ENCODE peak calls at places on chromosomes 2 and 18, in five cellular contexts. X is activated CD8-positive, alpha-beta T cell treated with anti-CD3 and anti-CD28 coated beads for 36 hours; P is stimulated activated CD8-positive, alpha-beta memory T cell treated with anti-CD3 and anti-CD28 coated beads, Interleukin-15, amount 100 ng/mL, for 24 hours; S is activated CD4-positive, alpha-beta T cell treated with anti-CD3 and anti-CD28 coated beads, Interleukin-2, amount 10 ng/mL, durations not matched to agents 7 days and 5 days; L is HEK293T. M is an unnamed sample.

GRCh38 chr2:54239427-54239826 is 16.6 kb downstream of the TSPYL6 start:
- DNase-seq in P (no peak), L (no peak), X (no peak), S (no peak), M (no peak)

GRCh38 chr18:48837676-48838075 is 113.1 kb downstream of the SMAD7 start:
- DNase-seq in P (no peak), L (no peak), X (no peak), S (no peak), M (no peak)

GRCh38 chr2:240142859-240143258 is 2.4 kb upstream of the OTOS start:
- DNase-seq in P (no peak), L (no peak), S (no peak), X (no peak), M (no peak)

GRCh38 chr18:77067315-77068061 is 65.1 kb downstream of the MBP start:
- DNase-seq in L (no peak), X (peak; percentile 86), S (peak; percentile 72), P (no peak), M (peak; percentile 83)

GRCh38 chr2:76953733-76954347 is 568.3 kb downstream of the LRRTM4 start:
- DNase-seq in S (peak; percentile 8), P (no peak), X (peak; percentile 5), L (peak; percentile 45), M (no peak)

GRCh38 chr2:125730921-125731320 is 925.0 kb upstream of the GYPC start:
- DNase-seq in L (no peak), X (no peak), S (no peak), P (no peak), M (no peak)

GRCh38 chr2:133780099-133780996 is 212.1 kb upstream of the NCKAP5 start:
- DNase-seq in L (peak; percentile 52), P (no peak), X (peak; percentile 52), S (peak; percentile 43), M (no peak)

GRCh38 chr2:177724398-177725287 is 332.1 kb downstream of the AGPS start:
- DNase-seq in P (no peak), X (peak; percentile 63), S (peak; percentile 61), L (peak; percentile 69), M (no peak)

GRCh38 chr2:8438476-8438875 is 243.4 kb upstream of the ID2 start:
- DNase-seq in X (no peak), S (no peak), L (no peak), P (no peak), M (peak; percentile 52)

M was measured in right atrium auricular region.